ENCODE peak calls at places on chromosomes 3 and 15, in four cellular contexts. D is K562, Q is SK-N-SH, X is H1. C is an unnamed sample.
A peak's percentile ranks its signal among the peaks of the same experiment; 100 is the strongest.

GRCh38 chr15:70478251-70478990 is 284.9 kb downstream of the UACA start:
- DNase-seq in X (no peak), Q (peak; percentile 75), D (no peak), C (no peak)

GRCh38 chr3:4820296-4821121 is 158.7 kb upstream of the BHLHE40 start:
- DNase-seq in Q (no peak), D (no peak), X (no peak), C (no peak)

GRCh38 chr3:108388136-108389132 is 92.1 kb downstream of the HHLA2 start:
- DNase-seq in X (no peak), Q (no peak), D (no peak), C (no peak)

GRCh38 chr3:53970656-53971055 is 79.0 kb upstream of the SELENOK start:
- DNase-seq in D (no peak), Q (no peak), X (peak; percentile 50), C (peak; percentile 7)

GRCh38 chr3:38649500-38650247 is at the start of gene SCN5A:
- DNase-seq in Q (peak; percentile 94), X (peak; percentile 82), D (peak; percentile 76), C (no peak)

GRCh38 chr15:89783111-89783860 is 7.2 kb downstream of the MESP2 start:
- DNase-seq in X (no peak), D (peak; percentile 75), Q (peak; percentile 38), C (no peak)

GRCh38 chr3:127954642-127955041 is 39.6 kb downstream of the KBTBD12 start:
- DNase-seq in D (no peak), Q (no peak), X (no peak), C (no peak)

GRCh38 chr15:87267798-87268197 is 988.7 kb downstream of the NTRK3 start:
- DNase-seq in Q (no peak), X (no peak), D (no peak), C (no peak)

GRCh38 chr15:94844533-94845390 is 613.4 kb downstream of the MCTP2 start:
- DNase-seq in X (peak; percentile 64), Q (peak; percentile 77), D (peak; percentile 92), C (no peak)

GRCh38 chr15:69415381-69415780 is 1.2 kb downstream of the KIF23 start:
- DNase-seq in X (no peak), Q (no peak), D (peak; percentile 8), C (no peak)

GRCh38 chr3:138364356-138365252 is 16.2 kb downstream of the MRAS start:
- DNase-seq in Q (no peak), X (no peak), D (no peak), C (no peak)
- TF ChIP-seq JUND in Q (no peak), X (no peak), D (no peak), C (no peak)

DNA sequence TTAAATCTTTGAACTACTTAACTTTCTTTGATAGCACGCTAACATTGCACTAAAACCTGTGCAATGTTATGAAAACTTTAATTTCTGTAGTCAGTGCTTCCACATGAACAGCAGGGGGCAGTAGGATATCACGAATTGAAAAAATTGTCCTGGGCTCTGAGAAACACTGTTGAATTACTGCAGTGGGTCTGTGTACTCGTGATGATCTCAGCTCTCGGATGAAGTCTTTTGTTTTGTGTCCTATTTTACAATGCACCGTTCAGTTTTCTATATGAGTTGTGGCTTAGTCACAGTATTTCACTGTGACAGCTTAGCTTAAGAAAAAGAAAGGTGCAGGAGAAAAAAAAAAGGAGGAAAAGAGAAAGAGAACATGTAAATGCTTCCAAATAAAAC is 141.3 kb upstream of the CCDC54 start:
- DNase-seq in X (no peak), D (peak; percentile 69), Q (peak; percentile 75), C (peak; percentile 66)
- TF ChIP-seq JUND in X (no peak), D (no peak), Q (no peak), C (no peak)

GRCh38 chr3:32313723-32314473 is 75.4 kb downstream of the CMTM8 start:
- DNase-seq in D (no peak), X (no peak), Q (no peak), C (no peak)

GRCh38 chr3:32316976-32317375 is 74.7 kb upstream of the CMTM7 start:
- DNase-seq in Q (no peak), D (no peak), X (no peak), C (no peak)

GRCh38 chr3:32313169-32313568 is 74.7 kb downstream of the CMTM8 start:
- DNase-seq in X (no peak), D (no peak), Q (no peak), C (no peak)

GRCh38 chr3:32315441-32315840 is 76.2 kb upstream of the CMTM7 start:
- DNase-seq in D (no peak), Q (no peak), X (no peak), C (no peak)

DNA sequence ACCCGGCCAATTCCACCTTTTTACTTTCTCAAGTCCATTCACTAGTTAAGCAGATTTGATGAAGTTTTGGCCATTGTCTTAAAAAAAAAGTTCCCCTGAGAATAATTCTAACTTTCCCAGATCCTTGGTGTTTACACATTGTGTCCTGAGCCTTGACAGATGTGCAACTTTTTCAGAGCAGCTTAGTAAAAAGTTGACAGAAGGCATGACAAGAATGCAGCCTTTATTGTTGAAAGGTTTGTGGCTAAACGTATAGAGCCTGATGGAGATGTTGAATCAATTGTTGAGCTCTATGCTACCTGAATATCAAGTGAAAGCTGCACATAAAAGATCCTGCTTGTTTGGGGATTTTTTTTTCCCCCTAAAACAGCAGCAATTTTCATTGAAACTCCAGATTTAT is 75.3 kb upstream of the CMTM7 start:
- DNase-seq in Q (no peak), X (no peak), D (no peak), C (no peak)
- TF ChIP-seq JUND in Q (no peak), X (no peak), D (no peak), C (no peak)

DNA sequence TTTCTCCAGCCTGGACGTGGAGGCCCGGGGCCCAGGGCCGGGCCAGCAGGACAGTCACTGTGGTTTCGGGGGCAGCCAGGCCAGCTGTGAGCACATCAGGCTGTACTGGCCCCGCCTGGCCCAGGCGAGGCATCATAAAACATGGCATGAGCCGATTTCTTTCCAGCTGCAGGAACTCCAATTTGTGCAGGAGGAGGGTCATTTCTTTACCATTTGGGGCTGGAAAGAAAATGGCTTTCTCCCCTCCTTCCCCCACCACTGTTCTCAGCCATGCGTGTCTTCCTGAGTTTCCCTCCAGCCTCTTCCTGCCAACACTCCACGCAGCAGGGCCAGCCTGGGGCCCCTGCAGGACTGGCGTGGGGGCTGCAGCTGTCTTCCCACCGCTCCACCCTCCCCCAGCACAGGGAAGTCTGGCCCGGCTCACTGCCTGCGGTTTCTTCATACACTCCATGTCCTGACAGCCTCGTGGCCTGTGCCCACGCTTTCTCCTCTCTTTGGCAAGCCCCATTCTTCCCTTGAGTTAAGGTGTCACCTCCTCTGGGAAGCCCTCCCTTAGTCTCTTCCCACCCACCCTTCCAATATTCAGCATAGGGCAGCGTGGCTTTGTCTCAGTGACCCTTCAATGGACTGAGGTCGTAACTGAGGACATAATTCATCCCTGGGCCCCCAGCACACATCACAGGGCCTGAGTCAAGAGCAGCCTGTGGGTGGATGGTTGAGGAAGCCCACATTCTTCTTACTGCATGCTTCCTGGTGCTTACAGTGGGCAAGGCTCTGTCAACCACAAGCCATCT is 135.8 kb downstream of the CHSY1 start:
- DNase-seq in D (no peak), Q (no peak), X (no peak), C (no peak)
- TF ChIP-seq JUND in D (no peak), Q (no peak), X (no peak), C (no peak)

GRCh38 chr15:96353378-96353930 is 23.0 kb downstream of the NR2F2 start:
- DNase-seq in X (no peak), Q (no peak), D (no peak), C (no peak)

GRCh38 chr15:96352594-96353377 is 22.3 kb downstream of the NR2F2 start:
- DNase-seq in X (no peak), D (no peak), Q (no peak), C (no peak)

GRCh38 chr15:96354731-96355560 is 24.4 kb downstream of the NR2F2 start:
- DNase-seq in D (peak; percentile 42), X (no peak), Q (no peak), C (peak; percentile 79)

GRCh38 chr15:96355561-96356129 is 25.1 kb downstream of the NR2F2 start:
- DNase-seq in Q (no peak), X (no peak), D (no peak), C (no peak)

DNA sequence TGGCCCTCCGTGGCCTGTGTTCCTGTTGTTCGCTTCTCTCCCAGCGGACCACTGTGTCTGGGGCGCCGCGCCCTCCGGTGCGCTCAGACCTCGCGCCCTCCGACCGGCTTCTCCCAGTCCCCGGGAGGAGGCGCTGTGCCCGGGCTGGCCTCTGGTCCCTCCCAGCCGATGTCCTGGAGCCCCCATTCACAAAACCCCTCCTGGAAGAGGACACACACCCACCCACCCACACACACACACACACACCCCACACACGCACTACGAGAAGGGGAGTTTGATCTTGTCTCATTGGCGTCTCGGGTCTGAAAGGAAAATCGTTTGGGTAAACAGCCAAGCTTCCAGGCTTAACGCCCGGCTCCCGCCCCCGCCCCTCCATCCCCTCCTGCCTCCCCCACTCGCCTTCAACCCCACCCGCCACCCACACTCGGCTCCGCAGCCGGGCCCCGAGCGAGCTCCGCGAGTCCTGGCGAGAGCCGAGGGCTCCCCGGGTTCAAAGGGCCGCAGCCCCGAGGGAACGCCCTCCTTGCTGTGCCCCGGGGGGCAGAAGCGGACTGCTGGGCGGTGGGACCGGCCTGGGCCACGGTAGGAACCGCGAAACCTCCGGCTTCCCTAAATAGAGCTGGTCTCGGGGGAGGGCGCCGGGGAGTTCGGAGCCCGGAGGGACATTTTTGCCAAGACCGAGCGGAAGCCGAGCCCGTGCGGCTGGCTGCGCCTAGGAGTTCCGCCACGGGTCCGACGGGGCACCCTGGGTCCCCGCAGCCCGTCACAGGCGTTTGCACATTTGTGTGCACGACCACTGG is 23.6 kb downstream of the NR2F2 start:
- DNase-seq in D (peak; percentile 38), X (peak; percentile 81), Q (no peak), C (peak; percentile 41)
- TF ChIP-seq JUND in D (no peak), X (no peak), Q (no peak), C (no peak)

GRCh38 chr3:42843730-42844713 is 31.7 kb downstream of the CYP8B1 start:
- DNase-seq in X (peak; percentile 46), D (no peak), Q (no peak), C (no peak)

GRCh38 chr3:42849017-42849416 is 26.7 kb downstream of the CYP8B1 start:
- DNase-seq in X (peak; percentile 19), Q (no peak), D (no peak), C (no peak)

GRCh38 chr3:42844815-42845214 is 30.9 kb downstream of the CYP8B1 start:
- DNase-seq in Q (no peak), D (no peak), X (peak; percentile 17), C (no peak)

GRCh38 chr3:42847731-42848130 is 27.9 kb downstream of the CYP8B1 start:
- DNase-seq in D (no peak), Q (no peak), X (peak; percentile 38), C (no peak)

GRCh38 chr3:42846682-42847522 is 28.8 kb downstream of the CYP8B1 start:
- DNase-seq in X (peak; percentile 26), Q (no peak), D (peak; percentile 63), C (no peak)
- TF ChIP-seq JUND in X (no peak), Q (no peak), D (peak; percentile 61), C (no peak)

DNA sequence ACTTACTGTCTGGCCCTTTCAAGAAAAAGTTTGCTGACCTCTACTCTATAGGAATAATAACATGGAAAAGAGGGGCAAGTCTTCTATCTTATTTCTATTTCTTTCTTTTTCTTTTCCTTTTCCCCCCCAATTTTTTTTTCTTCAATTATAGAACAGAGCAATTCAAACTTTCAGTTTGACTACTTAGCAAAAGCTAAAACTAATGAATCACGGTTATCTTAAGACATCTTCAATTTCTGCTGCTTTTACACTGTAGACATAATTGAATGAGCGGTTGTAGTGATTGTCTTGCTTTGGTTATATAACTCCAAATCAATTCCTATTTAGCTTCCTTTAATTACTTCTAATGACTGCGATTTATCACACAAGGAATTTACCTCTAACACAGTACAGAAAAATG is 74.3 kb upstream of the P2RY1 start:
- DNase-seq in X (no peak), D (no peak), Q (no peak), C (no peak)
- TF ChIP-seq JUND in X (no peak), D (no peak), Q (no peak), C (no peak)

C was measured in T47D.